ENCODE peak calls at places on chromosome 13, in ten cellular contexts. L is SK-N-SH, Y is brain microvascular endothelial cell, T is heart right ventricle, Q is AG04449, S is K562, P is cardiac fibroblast, J is breast epithelium, R is HFF-Myc, F is NB4. B is an unnamed sample.

GRCh38 chr13:43831088-43831487 is 44.3 kb upstream of the ENOX1 start:
- DNase-seq in L (no peak), Y (peak), T (no peak), Q (no peak), S (no peak), P (peak), J (no peak), R (no peak), F (no peak), B (no peak)

GRCh38 chr13:113669871-113670341 is 2.9 kb downstream of the GRK1 start:
- DNase-seq in L (no peak), Y (no peak), T (no peak), Q (no peak), S (no peak), P (no peak), J (no peak), R (no peak), F (no peak), B (no peak)

GRCh38 chr13:34941436-34941834 is 635 bp upstream of the NBEA start:
- DNase-seq in L (no peak), Y (no peak), T (no peak), Q (no peak), S (no peak), P (no peak), J (no peak), R (no peak), F (no peak), B (no peak)

GRCh38 chr13:107373551-107373950 is 805.6 kb upstream of the ARGLU1 start:
- DNase-seq in L (no peak), Y (peak), T (no peak), Q (no peak), S (no peak), P (peak), J (no peak), R (no peak), F (peak), B (peak)

GRCh38 chr13:111216166-111216960 is 101.3 kb downstream of the ARHGEF7 start:
- DNase-seq in L (peak), Y (no peak), T (no peak), Q (no peak), S (no peak), P (no peak), J (no peak), R (no peak), F (peak), B (no peak)

GRCh38 chr13:21458457-21458815 is 667 bp downstream of the ZDHHC20 start:
- DNase-seq in L (peak), Y (no peak), T (peak), Q (no peak), S (peak), P (no peak), J (peak), R (no peak), F (peak), B (no peak)

GRCh38 chr13:80037505-80037888 is 303.4 kb downstream of the SPRY2 start:
- DNase-seq in L (no peak), Y (peak), T (no peak), Q (peak), S (no peak), P (peak), J (no peak), R (peak), F (no peak), B (peak)

GRCh38 chr13:38979891-38980627 is 10.6 kb downstream of the STOML3 start:
- DNase-seq in L (peak), Y (no peak), T (peak), Q (no peak), S (no peak), P (peak), J (no peak), R (no peak), F (no peak), B (no peak)

GRCh38 chr13:58827904-58828303 is 1196.4 kb downstream of the PCDH17 start:
- DNase-seq in L (no peak), Y (no peak), T (no peak), Q (no peak), S (no peak), P (no peak), J (no peak), R (no peak), F (no peak), B (no peak)

GRCh38 chr13:58823701-58824100 is 1192.2 kb downstream of the PCDH17 start:
- DNase-seq in L (no peak), Y (no peak), T (no peak), Q (no peak), S (no peak), P (no peak), J (no peak), R (no peak), F (no peak), B (no peak)
- TF ChIP-seq CTCF in L (no peak), Y (no peak), T (no peak), Q (no peak), S (no peak), P (no peak), J (no peak), R (no peak), F (no peak), B (no peak)

GRCh38 chr13:46668906-46669525 is 116.0 kb downstream of the LRCH1 start:
- DNase-seq in L (no peak), Y (no peak), T (no peak), Q (no peak), S (no peak), P (no peak), J (no peak), R (no peak), F (no peak), B (no peak)

GRCh38 chr13:46666727-46667456 is 113.9 kb downstream of the LRCH1 start:
- DNase-seq in L (no peak), Y (no peak), T (peak), Q (no peak), S (no peak), P (no peak), J (no peak), R (no peak), F (no peak), B (no peak)

GRCh38 chr13:46667687-46668281 is 114.8 kb downstream of the LRCH1 start:
- DNase-seq in L (no peak), Y (no peak), T (no peak), Q (no peak), S (no peak), P (peak), J (no peak), R (no peak), F (no peak), B (no peak)

GRCh38 chr13:46665630-46666482 is 112.9 kb downstream of the LRCH1 start:
- DNase-seq in L (peak), Y (no peak), T (no peak), Q (no peak), S (no peak), P (no peak), J (no peak), R (no peak), F (no peak), B (no peak)

GRCh38 chr13:46668302-46668720 is 115.3 kb downstream of the LRCH1 start:
- DNase-seq in L (no peak), Y (peak), T (peak), Q (peak), S (no peak), P (peak), J (no peak), R (peak), F (no peak), B (no peak)
- H3K4me3 ChIP-seq in L (peak), Y (peak), T (peak), Q (peak), S (no peak), P (peak), J (no peak), R (no peak), F (no peak), B (no peak)

GRCh38 chr13:65034266-65034665 is 2195.9 kb downstream of the PCDH9 start:
- DNase-seq in L (peak), Y (no peak), T (peak), Q (no peak), S (no peak), P (no peak), J (no peak), R (no peak), F (no peak), B (no peak)
- TF ChIP-seq CTCF in L (no peak), Y (no peak), T (no peak), Q (no peak), S (no peak), P (no peak), J (no peak), R (no peak), F (no peak), B (no peak)

GRCh38 chr13:42002066-42002465 is 41.2 kb upstream of the VWA8 start:
- DNase-seq in L (no peak), Y (no peak), T (no peak), Q (no peak), S (no peak), P (no peak), J (no peak), R (no peak), F (no peak), B (no peak)
- H3K4me3 ChIP-seq in L (no peak), Y (no peak), T (no peak), Q (no peak), S (no peak), P (no peak), J (no peak), R (no peak), F (no peak), B (no peak)

GRCh38 chr13:81929988-81930387 is 1589.1 kb upstream of the SPRY2 start:
- DNase-seq in L (peak), Y (no peak), T (no peak), Q (no peak), S (no peak), P (peak), J (no peak), R (no peak), F (peak), B (peak)
- TF ChIP-seq CTCF in L (peak), Y (peak), T (no peak), Q (no peak), S (no peak), P (no peak), J (no peak), R (no peak), F (peak), B (peak)

GRCh38 chr13:30022796-30023195 is 172.4 kb upstream of the UBL3 start:
- DNase-seq in L (no peak), Y (no peak), T (no peak), Q (no peak), S (no peak), P (no peak), J (no peak), R (no peak), F (no peak), B (no peak)
- H3K4me3 ChIP-seq in L (no peak), Y (no peak), T (no peak), Q (no peak), S (no peak), P (no peak), J (no peak), R (no peak), F (no peak), B (no peak)